ENCODE peak calls at places on chromosomes 13 and 19, in eight cellular contexts. One of them, this sample, is unnamed.

GRCh38 chr19:16698914-16699313 is 20.7 kb upstream of the NWD1 start:
- DNase-seq in CD8-positive, alpha-beta memory T cell: no peak
- DNase-seq in heart left ventricle: peak; percentile 64
- DNase-seq in dorsolateral prefrontal cortex: peak; percentile 43
- DNase-seq in AG04450: no peak
- DNase-seq in GM23248: no peak
- DNase-seq in esophagus squamous epithelium: no peak
- DNase-seq in pancreas: no peak
- DNase-seq in this sample: no peak

GRCh38 chr19:40576181-40576584 is 490 bp upstream of the SHKBP1 start:
- DNase-seq in esophagus squamous epithelium: no peak
- DNase-seq in GM23248: no peak
- DNase-seq in dorsolateral prefrontal cortex: no peak
- DNase-seq in heart left ventricle: no peak
- DNase-seq in CD8-positive, alpha-beta memory T cell: peak; percentile 38
- DNase-seq in AG04450: no peak
- DNase-seq in pancreas: no peak
- DNase-seq in this sample: peak; percentile 26

GRCh38 chr13:42247883-42248282 is 24.1 kb upstream of the AKAP11 start:
- DNase-seq in heart left ventricle: no peak
- DNase-seq in pancreas: no peak
- DNase-seq in dorsolateral prefrontal cortex: no peak
- DNase-seq in GM23248: peak; percentile 17
- DNase-seq in AG04450: no peak
- DNase-seq in CD8-positive, alpha-beta memory T cell: no peak
- DNase-seq in esophagus squamous epithelium: no peak
- DNase-seq in this sample: no peak

GRCh38 chr13:23865065-23865464 is 24.1 kb downstream of the MIPEP start:
- DNase-seq in GM23248: no peak
- DNase-seq in dorsolateral prefrontal cortex: no peak
- DNase-seq in heart left ventricle: no peak
- DNase-seq in esophagus squamous epithelium: no peak
- DNase-seq in AG04450: no peak
- DNase-seq in pancreas: no peak
- DNase-seq in CD8-positive, alpha-beta memory T cell: no peak
- DNase-seq in this sample: no peak

GRCh38 chr19:49339364-49340068 is 4.3 kb downstream of the CD37 start:
- DNase-seq in GM23248: peak; percentile 86
- DNase-seq in AG04450: peak; percentile 32
- DNase-seq in CD8-positive, alpha-beta memory T cell: no peak
- DNase-seq in dorsolateral prefrontal cortex: peak; percentile 86
- DNase-seq in heart left ventricle: peak; percentile 90
- DNase-seq in pancreas: peak; percentile 92
- DNase-seq in esophagus squamous epithelium: no peak
- DNase-seq in this sample: no peak

GRCh38 chr19:8517551-8518442 is 3.8 kb upstream of the ZNF414 start:
- DNase-seq in dorsolateral prefrontal cortex: no peak
- DNase-seq in pancreas: no peak
- DNase-seq in esophagus squamous epithelium: no peak
- DNase-seq in heart left ventricle: no peak
- DNase-seq in CD8-positive, alpha-beta memory T cell: peak; percentile 65
- DNase-seq in AG04450: no peak
- DNase-seq in GM23248: peak; percentile 81
- DNase-seq in this sample: peak; percentile 72

GRCh38 chr13:79228972-79229371 is 177.1 kb downstream of the RBM26 start:
- DNase-seq in GM23248: no peak
- DNase-seq in CD8-positive, alpha-beta memory T cell: no peak
- DNase-seq in AG04450: no peak
- DNase-seq in esophagus squamous epithelium: no peak
- DNase-seq in dorsolateral prefrontal cortex: no peak
- DNase-seq in heart left ventricle: no peak
- DNase-seq in pancreas: no peak
- DNase-seq in this sample: no peak

GRCh38 chr19:34808566-34808965 is 35.6 kb upstream of the ZNF599 start:
- DNase-seq in pancreas: no peak
- DNase-seq in esophagus squamous epithelium: no peak
- DNase-seq in GM23248: peak; percentile 73
- DNase-seq in heart left ventricle: no peak
- DNase-seq in CD8-positive, alpha-beta memory T cell: no peak
- DNase-seq in AG04450: peak; percentile 20
- DNase-seq in dorsolateral prefrontal cortex: no peak
- DNase-seq in this sample: no peak

GRCh38 chr19:49231804-49232203 is 74.2 kb downstream of the TRPM4 start:
- DNase-seq in heart left ventricle: no peak
- DNase-seq in pancreas: no peak
- DNase-seq in dorsolateral prefrontal cortex: no peak
- DNase-seq in AG04450: no peak
- DNase-seq in GM23248: no peak
- DNase-seq in CD8-positive, alpha-beta memory T cell: no peak
- DNase-seq in esophagus squamous epithelium: no peak
- DNase-seq in this sample: no peak

GRCh38 chr19:18059902-18060301 is 26.8 kb downstream of the IL12RB1 start:
- DNase-seq in pancreas: no peak
- DNase-seq in esophagus squamous epithelium: no peak
- DNase-seq in dorsolateral prefrontal cortex: no peak
- DNase-seq in heart left ventricle: no peak
- DNase-seq in CD8-positive, alpha-beta memory T cell: no peak
- DNase-seq in AG04450: no peak
- DNase-seq in GM23248: no peak
- DNase-seq in this sample: no peak

GRCh38 chr19:18057557-18057956 is 29.2 kb downstream of the IL12RB1 start:
- DNase-seq in pancreas: peak; percentile 43
- DNase-seq in CD8-positive, alpha-beta memory T cell: no peak
- DNase-seq in heart left ventricle: no peak
- DNase-seq in AG04450: no peak
- DNase-seq in GM23248: peak; percentile 36
- DNase-seq in esophagus squamous epithelium: no peak
- DNase-seq in dorsolateral prefrontal cortex: peak; percentile 79
- DNase-seq in this sample: no peak

GRCh38 chr19:18059297-18059696 is 27.4 kb downstream of the IL12RB1 start:
- DNase-seq in GM23248: no peak
- DNase-seq in esophagus squamous epithelium: no peak
- DNase-seq in heart left ventricle: no peak
- DNase-seq in CD8-positive, alpha-beta memory T cell: no peak
- DNase-seq in pancreas: no peak
- DNase-seq in AG04450: no peak
- DNase-seq in dorsolateral prefrontal cortex: no peak
- DNase-seq in this sample: no peak

GRCh38 chr19:18060472-18060871 is 26.3 kb downstream of the IL12RB1 start:
- DNase-seq in AG04450: no peak
- DNase-seq in dorsolateral prefrontal cortex: no peak
- DNase-seq in pancreas: no peak
- DNase-seq in esophagus squamous epithelium: no peak
- DNase-seq in GM23248: no peak
- DNase-seq in CD8-positive, alpha-beta memory T cell: no peak
- DNase-seq in heart left ventricle: no peak
- DNase-seq in this sample: no peak

GRCh38 chr19:18058208-18059009 is 28.3 kb downstream of the IL12RB1 start:
- DNase-seq in esophagus squamous epithelium: peak; percentile 10
- DNase-seq in heart left ventricle: peak; percentile 93
- DNase-seq in CD8-positive, alpha-beta memory T cell: peak; percentile 83
- DNase-seq in dorsolateral prefrontal cortex: peak; percentile 83
- DNase-seq in AG04450: no peak
- DNase-seq in GM23248: peak; percentile 87
- DNase-seq in pancreas: peak; percentile 76
- DNase-seq in this sample: peak; percentile 82
- H3K4me3 ChIP-seq in esophagus squamous epithelium: peak overlapping the region; percentile 19
- H3K4me3 ChIP-seq in heart left ventricle: peak overlapping the region; percentile 29
- H3K4me3 ChIP-seq in CD8-positive, alpha-beta memory T cell: no peak overlapping the region
- H3K4me3 ChIP-seq in dorsolateral prefrontal cortex: peak overlapping the region; percentile 29
- H3K4me3 ChIP-seq in AG04450: peak overlapping the region; percentile 35
- H3K4me3 ChIP-seq in GM23248: no peak overlapping the region
- H3K4me3 ChIP-seq in pancreas: no peak overlapping the region
- H3K4me3 ChIP-seq in this sample: peak overlapping the region; percentile 32

GRCh38 chr13:111867657-111868056 is 199.3 kb upstream of the SOX1 start:
- DNase-seq in esophagus squamous epithelium: no peak
- DNase-seq in dorsolateral prefrontal cortex: no peak
- DNase-seq in heart left ventricle: no peak
- DNase-seq in CD8-positive, alpha-beta memory T cell: no peak
- DNase-seq in AG04450: no peak
- DNase-seq in pancreas: no peak
- DNase-seq in GM23248: no peak
- DNase-seq in this sample: no peak
- H3K27me3 ChIP-seq in esophagus squamous epithelium: no peaks in the 10 kb centered on the region
- H3K27me3 ChIP-seq in dorsolateral prefrontal cortex: no peaks in the 10 kb centered on the region
- H3K27me3 ChIP-seq in heart left ventricle: peaks cover 4% of the 10 kb centered on the region
- H3K27me3 ChIP-seq in CD8-positive, alpha-beta memory T cell: no peaks in the 10 kb centered on the region
- H3K27me3 ChIP-seq in AG04450: no peaks in the 10 kb centered on the region
- H3K27me3 ChIP-seq in pancreas: no peaks in the 10 kb centered on the region
- H3K27me3 ChIP-seq in GM23248: no peaks in the 10 kb centered on the region
- H3K27me3 ChIP-seq in this sample: no peaks in the 10 kb centered on the region

DNA sequence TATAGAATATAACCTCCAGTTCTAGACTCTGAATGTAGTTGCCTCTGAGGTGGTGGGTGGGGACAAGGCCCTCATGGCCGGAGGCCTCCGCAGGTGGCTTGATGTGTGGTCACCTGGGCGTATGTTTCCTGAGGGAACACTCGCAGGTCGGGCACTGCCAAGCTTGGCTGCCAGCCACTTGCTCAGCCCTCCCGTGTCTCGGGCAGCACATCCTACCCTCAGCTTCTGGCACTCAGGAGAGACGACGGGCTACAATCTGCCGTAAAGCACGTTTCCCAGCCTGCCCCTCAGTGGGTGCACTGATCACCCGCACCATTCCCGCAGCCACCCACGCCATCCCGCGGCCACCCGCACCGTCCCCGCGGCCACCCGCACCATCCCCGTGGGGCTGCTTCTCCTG is 15.2 kb downstream of the THOP1 start:
- DNase-seq in CD8-positive, alpha-beta memory T cell: no peak
- DNase-seq in esophagus squamous epithelium: no peak
- DNase-seq in pancreas: no peak
- DNase-seq in GM23248: no peak
- DNase-seq in AG04450: no peak
- DNase-seq in dorsolateral prefrontal cortex: no peak
- DNase-seq in heart left ventricle: no peak
- DNase-seq in this sample: no peak
- H3K4me3 ChIP-seq in CD8-positive, alpha-beta memory T cell: no peak overlapping the region
- H3K4me3 ChIP-seq in esophagus squamous epithelium: no peak overlapping the region
- H3K4me3 ChIP-seq in pancreas: no peak overlapping the region
- H3K4me3 ChIP-seq in GM23248: no peak overlapping the region
- H3K4me3 ChIP-seq in AG04450: no peak overlapping the region
- H3K4me3 ChIP-seq in dorsolateral prefrontal cortex: no peak overlapping the region
- H3K4me3 ChIP-seq in heart left ventricle: no peak overlapping the region
- H3K4me3 ChIP-seq in this sample: no peak overlapping the region

GRCh38 chr19:46265217-46265828 is 31.5 kb upstream of the HIF3A start:
- DNase-seq in heart left ventricle: no peak
- DNase-seq in CD8-positive, alpha-beta memory T cell: peak; percentile 67
- DNase-seq in GM23248: peak; percentile 84
- DNase-seq in pancreas: peak; percentile 42
- DNase-seq in dorsolateral prefrontal cortex: peak; percentile 52
- DNase-seq in esophagus squamous epithelium: no peak
- DNase-seq in AG04450: peak; percentile 57
- DNase-seq in this sample: peak; percentile 47
- H3K27me3 ChIP-seq in heart left ventricle: peaks cover 36% of the 10 kb centered on the region
- H3K27me3 ChIP-seq in CD8-positive, alpha-beta memory T cell: peaks cover 19% of the 10 kb centered on the region
- H3K27me3 ChIP-seq in GM23248: peaks cover 21% of the 10 kb centered on the region
- H3K27me3 ChIP-seq in pancreas: peaks cover 4% of the 10 kb centered on the region
- H3K27me3 ChIP-seq in dorsolateral prefrontal cortex: no peaks in the 10 kb centered on the region
- H3K27me3 ChIP-seq in esophagus squamous epithelium: no peaks in the 10 kb centered on the region
- H3K27me3 ChIP-seq in AG04450: peaks cover 35% of the 10 kb centered on the region
- H3K27me3 ChIP-seq in this sample: no peaks in the 10 kb centered on the region

This sample was measured in CD4-positive, CD25-positive, alpha-beta regulatory T cell.